ENCODE peak calls at places on chromosome 11, in nine cellular contexts. W, G, H, E, Z, S, R, V and K are unnamed samples.
A peak's percentile ranks its signal among the peaks of the same experiment; 100 is the strongest.

GRCh38 chr11:120197254-120197891 is 13.5 kb upstream of the OAF start:
- DNase-seq in R (no peak), S (no peak), W (no peak), V (peak; percentile 41), Z (no peak), G (no peak), H (no peak), E (no peak), K (peak; percentile 31)

GRCh38 chr11:3139481-3140290 is 25.4 kb downstream of the OSBPL5 start:
- DNase-seq in V (peak; percentile 72), R (no peak), W (no peak), H (no peak), G (no peak), Z (no peak), E (no peak), S (no peak), K (no peak)

GRCh38 chr11:65019824-65020223 is 5.9 kb downstream of the ARL2 start:
- DNase-seq in Z (no peak), S (no peak), W (no peak), H (no peak), E (no peak), G (no peak), R (no peak), V (no peak), K (no peak)

GRCh38 chr11:1928038-1928890 is 8.8 kb downstream of the TNNT3 start:
- DNase-seq in S (no peak), Z (no peak), E (no peak), W (no peak), V (no peak), R (no peak), G (peak; percentile 21), H (no peak), K (no peak)

GRCh38 chr11:117203069-117203407 is 3.9 kb downstream of the TAGLN start:
- DNase-seq in Z (no peak), G (no peak), E (no peak), H (no peak), S (no peak), W (no peak), R (no peak), V (no peak), K (no peak)

GRCh38 chr11:46386674-46387073 is 4.9 kb downstream of the CHRM4 start:
- DNase-seq in W (no peak), R (no peak), E (no peak), H (no peak), Z (no peak), V (peak; percentile 58), S (peak; percentile 51), G (no peak), K (no peak)

GRCh38 chr11:122307480-122308085 is 191.6 kb upstream of the BLID start:
- DNase-seq in Z (no peak), V (no peak), R (no peak), E (no peak), S (no peak), H (no peak), G (no peak), W (no peak), K (no peak)

GRCh38 chr11:20055312-20055711 is 105.0 kb downstream of the DBX1 start:
- DNase-seq in H (no peak), S (no peak), Z (no peak), W (no peak), V (no peak), E (no peak), G (no peak), R (no peak), K (no peak)

GRCh38 chr11:126146454-126147192 is 64.8 kb downstream of the RPUSD4 start:
- DNase-seq in R (no peak), G (no peak), W (no peak), V (peak; percentile 49), E (no peak), H (no peak), S (no peak), Z (no peak), K (no peak)
- H3K27ac ChIP-seq in R (no peak overlapping the region), G (no peak overlapping the region), W (no peak overlapping the region), V (no peak overlapping the region), E (no peak overlapping the region), H (no peak overlapping the region), S (no peak overlapping the region), Z (no peak overlapping the region), K (no peak overlapping the region)

DNA sequence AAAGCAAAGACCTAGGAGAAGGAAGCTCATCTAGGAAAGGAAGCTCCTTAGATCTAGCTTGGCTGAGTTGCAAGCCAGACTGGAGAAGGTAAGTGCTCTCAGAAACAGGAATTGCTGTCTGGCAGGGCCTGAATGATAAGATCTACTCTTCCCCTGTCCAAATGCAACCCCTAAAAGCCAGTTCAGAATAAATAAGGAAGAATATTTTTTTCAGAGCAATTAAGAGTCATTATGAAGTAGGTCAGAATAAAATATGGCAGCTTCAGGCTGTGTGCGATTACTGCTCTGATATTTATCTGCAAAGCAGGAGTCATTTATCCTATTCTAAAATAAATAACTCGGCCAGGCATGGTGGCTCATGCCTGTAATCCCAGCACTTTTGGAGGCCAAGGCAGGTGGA is 82.1 kb downstream of the PIWIL4 start:
- DNase-seq in R (no peak), S (no peak), V (no peak), E (no peak), H (no peak), Z (no peak), G (no peak), W (no peak), K (no peak)
- TF ChIP-seq POLR2A in R (no peak), S (no peak), V (no peak), E (no peak), H (no peak), Z (no peak), G (no peak), W (no peak), K (no peak)

DNA sequence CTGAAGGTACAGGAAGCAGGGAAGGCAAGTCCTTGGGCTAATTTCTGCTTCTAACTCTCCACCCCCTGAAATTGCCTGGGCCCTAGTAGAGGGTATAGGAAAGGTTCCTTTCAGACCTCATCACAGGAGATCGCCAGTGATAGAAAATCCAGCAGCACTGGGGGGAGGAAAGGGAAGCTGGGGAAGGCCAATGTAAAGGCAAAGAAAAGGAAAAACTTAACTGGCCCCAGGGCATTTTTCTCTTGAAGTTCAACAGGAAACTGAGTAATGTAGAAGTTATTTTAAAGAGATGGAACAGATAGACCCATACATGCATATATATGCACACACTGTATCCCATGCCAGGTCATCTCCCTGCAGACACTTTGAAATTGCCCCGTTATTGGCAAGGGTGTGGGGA is 134.0 kb downstream of the TRIM44 start:
- DNase-seq in G (no peak), V (no peak), R (no peak), H (no peak), W (no peak), S (peak; percentile 49), Z (no peak), E (no peak), K (no peak)
- H3K27ac ChIP-seq in G (no peak overlapping the region), V (no peak overlapping the region), R (no peak overlapping the region), H (no peak overlapping the region), W (no peak overlapping the region), S (no peak overlapping the region), Z (no peak overlapping the region), E (no peak overlapping the region), K (no peak overlapping the region)

DNA sequence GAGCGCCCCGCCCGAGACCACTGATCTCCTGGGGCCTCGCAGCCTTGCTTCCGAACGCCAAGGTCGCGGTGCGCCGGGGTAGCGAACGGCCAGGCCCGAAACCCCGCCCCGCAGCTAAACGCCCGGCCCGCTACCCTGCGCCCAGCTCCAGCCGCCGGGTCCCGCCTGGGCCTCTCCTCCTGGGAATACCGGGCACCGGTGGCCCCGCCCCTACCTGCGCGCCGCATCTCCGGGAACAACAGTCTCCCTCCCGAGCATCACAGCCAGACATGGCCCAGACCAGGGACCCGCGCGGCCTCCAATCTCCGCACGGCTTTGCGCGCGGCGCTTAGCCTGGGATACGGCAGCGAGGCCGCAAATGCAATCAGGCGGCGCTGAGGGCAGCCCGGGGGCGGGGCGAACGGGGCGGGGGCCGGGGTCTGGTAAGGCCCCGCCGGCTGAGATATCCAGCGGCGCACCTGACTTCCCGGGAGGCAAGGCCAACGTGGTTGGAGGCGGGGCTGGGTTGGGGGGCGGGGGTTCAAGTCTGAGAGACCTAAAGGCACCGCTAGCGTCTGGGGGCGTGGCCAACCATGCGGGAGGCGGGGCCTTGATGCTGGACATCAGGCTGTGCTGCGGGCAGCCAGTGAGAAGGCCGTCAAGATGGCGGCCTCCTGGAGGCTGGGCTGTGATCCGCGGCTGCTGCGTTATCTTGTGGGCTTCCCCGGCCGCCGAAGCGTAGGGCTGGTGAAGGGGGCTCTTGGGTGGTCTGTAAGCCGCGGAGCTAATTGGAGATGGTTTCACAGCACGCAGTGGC is at the start of the genes APIP and PDHX:
- DNase-seq in W (peak; percentile 100), S (peak; percentile 99), E (peak; percentile 100), V (peak; percentile 99), H (peak; percentile 99), Z (peak; percentile 99), G (peak; percentile 98), R (peak; percentile 100), K (peak; percentile 99)
- TF ChIP-seq POLR2A in W (peak; percentile 94), S (peak; percentile 98), E (no peak), V (no peak), H (peak; percentile 92), Z (peak; percentile 97), G (peak; percentile 95), R (peak; percentile 82), K (peak; percentile 99)

GRCh38 chr11:128416976-128417375 is 170.4 kb downstream of the ETS1 start:
- DNase-seq in E (no peak), H (no peak), W (no peak), Z (no peak), R (no peak), V (no peak), S (no peak), G (no peak), K (no peak)
- H3K27ac ChIP-seq in E (no peak overlapping the region), H (peak overlapping the region; percentile 27), W (no peak overlapping the region), Z (no peak overlapping the region), R (no peak overlapping the region), V (peak overlapping the region; percentile 19), S (no peak overlapping the region), G (peak overlapping the region; percentile 36), K (peak overlapping the region; percentile 39)

GRCh38 chr11:41917900-41918299 is 458.4 kb upstream of the LRRC4C start:
- DNase-seq in W (no peak), V (peak; percentile 54), Z (no peak), R (no peak), G (no peak), S (no peak), E (no peak), H (no peak), K (no peak)
- TF ChIP-seq POLR2A in W (no peak), V (no peak), Z (no peak), R (no peak), G (no peak), S (no peak), E (no peak), H (no peak), K (no peak)